ENCODE peak calls at places on chromosomes 16 and 17, in four cellular contexts. D, L, P and M are unnamed samples.
A peak's percentile ranks its signal among the peaks of the same experiment; 100 is the strongest.

GRCh38 chr17:39393732-39394131 is 7.7 kb downstream of the FBXL20 start:
- DNase-seq in D (no peak), L (no peak), P (no peak), M (no peak)

GRCh38 chr16:10181196-10182162 is 749 bp downstream of the GRIN2A start:
- DNase-seq in D (peak; percentile 75), L (no peak), P (peak; percentile 11), M (peak; percentile 77)

GRCh38 chr17:33873218-33873617 is 381.9 kb upstream of the CCL2 start:
- DNase-seq in D (no peak), L (no peak), P (no peak), M (no peak)

GRCh38 chr17:9240659-9241370 is 219.5 kb downstream of the NTN1 start:
- DNase-seq in D (peak; percentile 66), L (peak; percentile 70), P (peak; percentile 54), M (no peak)

GRCh38 chr16:12006637-12007036 is 30.1 kb downstream of the SNX29 start:
- DNase-seq in D (no peak), L (no peak), P (no peak), M (no peak)

GRCh38 chr16:19974607-19975006 is 90.0 kb upstream of the GPRC5B start:
- DNase-seq in D (no peak), L (no peak), P (no peak), M (no peak)

GRCh38 chr16:13068912-13069583 is 167.7 kb downstream of the SHISA9 start:
- DNase-seq in D (no peak), L (no peak), P (no peak), M (no peak)

GRCh38 chr16:88769617-88770458 is 15.2 kb downstream of the PIEZO1 start:
- DNase-seq in D (peak; percentile 76), L (no peak), P (no peak), M (peak; percentile 86)

GRCh38 chr16:57735755-57736418 is at the start of gene KATNB1:
- DNase-seq in D (no peak), L (no peak), P (no peak), M (no peak)

GRCh38 chr17:40094874-40095273 is 5.5 kb downstream of the NR1D1 start:
- DNase-seq in D (no peak), L (no peak), P (no peak), M (no peak)

GRCh38 chr17:55567240-55568216 is 56.3 kb upstream of the SMIM36 start:
- DNase-seq in D (no peak), L (no peak), P (no peak), M (no peak)

GRCh38 chr17:62744259-62744658 is 63.9 kb downstream of the MARCHF10 start:
- DNase-seq in D (no peak), L (no peak), P (no peak), M (no peak)

GRCh38 chr17:12613566-12613965 is 52.1 kb upstream of the MYOCD start:
- DNase-seq in D (no peak), L (no peak), P (peak; percentile 89), M (no peak)

DNA sequence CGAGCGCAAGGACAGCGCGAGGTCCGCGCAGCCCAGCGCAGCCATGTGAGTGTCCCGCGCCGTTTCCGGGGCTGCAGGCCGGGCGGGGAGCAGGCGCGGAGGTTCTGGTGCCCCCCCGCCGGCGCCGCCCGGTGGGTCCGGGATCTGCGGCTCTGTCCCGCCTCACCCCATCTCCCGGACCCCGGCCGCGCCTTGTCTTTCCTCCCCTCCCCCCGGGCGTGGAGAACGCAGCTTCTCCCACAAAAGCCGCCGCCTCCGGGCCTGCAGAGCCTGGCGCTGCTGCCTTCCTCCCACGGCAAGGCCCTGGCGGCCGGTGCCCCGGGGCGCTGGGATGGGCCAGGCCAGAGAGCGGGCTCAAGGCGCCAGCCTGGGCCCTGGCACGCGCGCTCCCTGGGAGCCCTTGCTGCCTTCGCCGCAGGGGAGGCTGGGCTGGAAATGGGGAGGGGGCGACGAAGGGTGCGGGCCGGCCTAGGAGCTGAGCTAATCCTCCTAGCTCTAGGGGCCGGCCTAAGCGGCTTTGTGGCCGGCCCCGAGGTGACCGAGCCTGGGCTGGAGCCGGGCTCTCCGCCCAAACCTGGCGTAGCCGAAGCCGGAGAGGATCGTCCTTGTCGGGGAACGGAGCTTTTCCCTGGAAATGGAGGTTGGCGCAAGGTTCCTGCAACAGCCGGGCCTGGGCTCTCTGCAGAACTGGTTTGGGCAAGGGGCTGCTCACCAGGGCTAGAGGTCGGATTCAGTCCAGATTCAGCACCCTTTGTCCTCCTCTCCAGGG is 425 bp downstream of the RIPOR1 start:
- DNase-seq in D (no peak), L (no peak), P (peak; percentile 32), M (no peak)
- TF ChIP-seq POLR2A in D (no peak), L (peak; percentile 53), P (no peak), M (no peak)

GRCh38 chr17:81700353-81701287 is 2.5 kb upstream of the MRPL12 start:
- DNase-seq in D (no peak), L (no peak), P (no peak), M (no peak)

GRCh38 chr17:81702934-81703746 is at the start of gene MRPL12:
- DNase-seq in D (peak; percentile 95), L (peak; percentile 82), P (peak; percentile 89), M (peak; percentile 99)

GRCh38 chr17:81697261-81698044 is 5.7 kb upstream of the MRPL12 start:
- DNase-seq in D (no peak), L (no peak), P (no peak), M (no peak)

GRCh38 chr17:81703747-81704654 is 834 bp downstream of the MRPL12 start:
- DNase-seq in D (no peak), L (no peak), P (no peak), M (no peak)

GRCh38 chr17:81701288-81702071 is 1.7 kb upstream of the MRPL12 start:
- DNase-seq in D (no peak), L (no peak), P (no peak), M (no peak)
- TF ChIP-seq POLR2A in D (no peak), L (no peak), P (no peak), M (peak; percentile 11)

DNA sequence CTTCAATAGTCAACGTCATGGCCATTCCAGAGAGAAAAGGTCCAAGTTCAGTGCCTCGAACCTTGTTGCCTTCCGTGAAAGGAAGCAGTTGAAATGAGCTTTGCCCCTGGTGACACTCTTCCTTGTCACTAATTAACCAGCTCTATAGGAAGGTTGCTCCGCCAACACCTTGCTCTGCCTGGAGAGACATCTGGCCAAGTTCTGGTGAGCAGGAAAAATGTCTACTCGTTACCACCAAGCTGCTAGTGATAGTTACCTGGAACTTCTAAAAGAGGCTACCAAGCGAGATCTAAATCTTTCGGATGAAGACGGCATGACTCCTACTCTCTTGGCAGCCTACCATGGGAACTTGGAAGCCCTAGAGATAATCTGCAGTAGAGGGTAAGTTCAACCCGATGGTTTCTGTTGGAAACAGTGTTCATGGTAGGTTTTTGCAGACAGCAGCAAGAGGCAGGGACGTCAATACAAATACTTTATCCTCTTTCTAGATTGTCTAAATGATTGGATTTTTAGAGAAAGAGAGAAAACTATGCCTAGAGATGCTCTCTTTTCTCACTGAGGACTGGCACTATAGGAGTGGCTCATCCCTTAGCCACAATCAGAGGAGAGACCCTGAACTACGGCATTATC is at the start of gene ANKS4B:
- DNase-seq in D (peak; percentile 61), L (no peak), P (no peak), M (no peak)
- TF ChIP-seq POLR2A in D (peak; percentile 75), L (no peak), P (no peak), M (no peak)

DNA sequence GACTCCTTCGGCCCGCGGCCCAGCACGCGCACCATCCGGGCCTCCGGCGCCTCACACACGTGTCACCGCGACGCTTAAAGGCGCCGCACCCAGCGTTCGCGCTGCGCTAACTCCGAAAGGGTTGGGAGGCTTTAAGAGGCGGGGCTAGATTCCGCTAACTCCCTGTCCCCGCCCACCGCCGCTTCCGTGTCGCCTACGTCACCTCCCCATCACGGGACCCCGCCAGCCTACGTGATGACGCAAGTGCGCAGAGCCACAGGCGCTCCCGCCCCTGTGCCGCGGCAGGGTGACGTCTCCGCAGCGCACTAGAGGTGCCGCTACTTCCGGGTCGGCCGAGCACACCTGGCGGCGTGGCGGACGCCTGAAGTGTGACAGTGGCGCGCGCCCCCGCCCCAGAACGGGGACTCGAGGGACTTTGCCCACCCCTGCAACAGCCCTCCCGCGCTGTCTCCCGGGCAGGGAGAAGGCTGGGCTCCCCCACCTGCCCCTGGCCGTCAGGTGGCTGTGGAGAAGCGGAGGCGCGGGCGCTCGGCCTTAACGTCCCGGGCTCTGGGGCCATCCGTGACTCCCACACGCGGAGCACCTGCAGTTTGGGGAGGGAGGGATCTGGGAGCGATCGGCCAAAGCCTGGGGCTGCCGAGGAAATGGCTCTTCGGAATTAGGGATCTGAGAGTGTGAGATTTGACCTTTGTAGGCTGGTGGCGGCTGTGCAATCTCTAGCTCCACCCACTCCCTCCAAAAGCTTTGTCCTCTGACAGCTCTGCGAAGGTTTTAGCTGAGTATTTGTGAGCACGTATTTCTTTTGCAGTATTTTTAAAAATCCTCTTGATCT is at the start of gene USP36:
- DNase-seq in D (peak; percentile 100), L (peak; percentile 99), P (peak; percentile 99), M (peak; percentile 95)
- TF ChIP-seq POLR2A in D (peak; percentile 97), L (peak; percentile 96), P (peak; percentile 87), M (peak; percentile 83)

GRCh38 chr17:14299261-14300093 is 1.4 kb upstream of the HS3ST3B1 start:
- DNase-seq in D (peak; percentile 64), L (no peak), P (no peak), M (no peak)

GRCh38 chr17:14302421-14303099 is 1.7 kb downstream of the HS3ST3B1 start:
- DNase-seq in D (peak; percentile 92), L (peak; percentile 46), P (peak; percentile 86), M (peak; percentile 76)

GRCh38 chr17:14301761-14302401 is 1.0 kb downstream of the HS3ST3B1 start:
- DNase-seq in D (peak; percentile 61), L (no peak), P (peak; percentile 48), M (no peak)

GRCh38 chr17:14301279-14301760 is 439 bp downstream of the HS3ST3B1 start:
- DNase-seq in D (no peak), L (no peak), P (no peak), M (no peak)

GRCh38 chr17:14300628-14301278 is at the start of gene HS3ST3B1:
- DNase-seq in D (peak; percentile 99), L (peak; percentile 82), P (peak; percentile 100), M (peak; percentile 86)
- TF ChIP-seq POLR2A in D (peak; percentile 64), L (peak; percentile 43), P (peak; percentile 92), M (peak; percentile 79)

DNA sequence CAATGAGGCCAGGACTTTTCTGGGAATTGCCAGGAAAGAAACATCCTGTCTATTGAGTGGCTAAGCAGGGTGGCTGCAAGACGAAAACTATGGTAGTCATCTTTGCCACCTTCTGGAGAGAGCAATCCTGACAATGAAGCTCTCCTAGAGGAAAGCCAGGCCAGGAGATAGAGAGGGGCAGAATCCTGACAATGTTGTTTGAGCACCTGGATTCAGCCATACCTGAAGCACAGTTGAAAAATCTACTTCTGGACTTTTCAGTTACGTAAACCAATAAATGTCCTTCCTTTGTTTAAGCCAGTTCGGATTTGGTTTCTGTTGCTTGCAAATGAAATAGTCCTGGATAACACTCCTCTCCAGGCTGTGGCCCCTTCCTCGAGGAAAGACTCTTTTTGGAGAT is 9.4 kb downstream of the P2RX1 start:
- DNase-seq in D (no peak), L (no peak), P (no peak), M (no peak)
- TF ChIP-seq POLR2A in D (no peak), L (no peak), P (no peak), M (no peak)

DNA sequence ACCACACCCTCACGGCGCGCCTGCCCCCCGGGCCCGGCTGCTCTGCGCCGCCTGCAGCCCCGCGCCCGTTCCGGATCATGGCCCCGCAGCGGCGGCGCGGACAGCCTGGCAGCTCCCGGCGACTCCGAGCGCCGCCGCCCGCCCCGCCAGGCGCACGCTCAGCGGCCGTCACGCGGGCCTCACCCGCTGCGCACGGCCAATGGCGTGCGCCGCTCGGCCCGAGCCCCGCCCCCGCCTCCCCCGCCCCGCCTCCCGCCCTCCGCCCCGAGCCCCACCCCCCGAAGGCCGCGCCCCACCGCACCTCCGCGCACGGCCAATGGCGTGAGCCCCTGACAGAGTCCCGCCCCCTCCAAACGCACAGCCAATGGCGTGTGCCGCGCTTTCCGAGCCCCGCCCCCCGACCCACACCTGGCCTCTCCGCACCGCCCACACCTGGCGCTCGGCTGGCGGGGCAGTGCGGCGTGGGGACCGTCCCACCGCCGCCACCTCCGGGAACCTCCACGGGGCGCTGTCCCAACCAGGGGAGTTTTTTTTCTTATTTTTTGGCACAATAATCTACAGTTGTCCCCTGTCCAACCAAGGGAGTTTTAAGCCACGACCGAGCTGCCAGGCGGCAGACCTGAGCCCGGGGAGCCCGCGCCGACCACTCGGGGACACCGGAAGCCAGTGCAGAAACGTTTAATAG is at the start of gene PCYT2:
- DNase-seq in D (peak; percentile 97), L (peak; percentile 81), P (peak; percentile 73), M (peak; percentile 100)
- TF ChIP-seq POLR2A in D (peak; percentile 77), L (peak; percentile 77), P (no peak), M (peak; percentile 42)